ENCODE peak calls at places on chromosomes 16 and 17, in four cellular contexts. P is mucosa of descending colon, Z is A549, J is AG09319. M is an unnamed sample.

GRCh38 chr17:27490391-27490790 is 34.1 kb downstream of the KSR1 start:
- DNase-seq in Z (no peak), P (no peak), J (no peak), M (no peak)

GRCh38 chr17:41417576-41418015 is 6.8 kb downstream of the KRT37 start:
- DNase-seq in Z (no peak), J (no peak), P (no peak), M (peak)

GRCh38 chr16:55144656-55145055 is 179.3 kb upstream of the IRX6 start:
- DNase-seq in Z (no peak), J (no peak), P (no peak), M (no peak)

GRCh38 chr17:19244357-19244756 is 7.2 kb downstream of the EPN2 start:
- DNase-seq in J (no peak), Z (no peak), P (no peak), M (no peak)

GRCh38 chr17:39684369-39685043 is 3.4 kb downstream of the PGAP3 start:
- DNase-seq in P (peak), J (no peak), Z (no peak), M (peak)

GRCh38 chr17:18261146-18261515 is 669 bp downstream of the MIEF2 start:
- DNase-seq in P (peak), J (no peak), Z (peak), M (peak)

GRCh38 chr17:47925677-47925987 is 15.7 kb upstream of the PNPO start:
- DNase-seq in P (no peak), Z (no peak), J (no peak), M (no peak)

GRCh38 chr17:20072692-20072992 is 63.5 kb downstream of the SPECC1 start:
- DNase-seq in J (no peak), P (no peak), Z (no peak), M (no peak)

GRCh38 chr17:49106366-49107210 is 26.0 kb upstream of the B4GALNT2 start:
- DNase-seq in J (no peak), P (no peak), Z (peak), M (no peak)

GRCh38 chr16:49352923-49353322 is 20.7 kb upstream of the C16orf78 start:
- DNase-seq in P (no peak), J (no peak), Z (peak), M (peak)

GRCh38 chr17:18921485-18921884 is 30.5 kb upstream of the SLC5A10 start:
- DNase-seq in P (no peak), J (no peak), Z (no peak), M (no peak)

GRCh38 chr16:55470533-55471371 is 8.2 kb upstream of the MMP2 start:
- DNase-seq in J (no peak), P (no peak), Z (no peak), M (peak)

GRCh38 chr17:55709984-55710383 is 12.7 kb downstream of the TMEM100 start:
- DNase-seq in J (no peak), Z (no peak), P (no peak), M (no peak)

GRCh38 chr17:10063730-10064221 is 134.6 kb downstream of the GAS7 start:
- DNase-seq in P (peak), J (no peak), Z (no peak), M (no peak)

DNA sequence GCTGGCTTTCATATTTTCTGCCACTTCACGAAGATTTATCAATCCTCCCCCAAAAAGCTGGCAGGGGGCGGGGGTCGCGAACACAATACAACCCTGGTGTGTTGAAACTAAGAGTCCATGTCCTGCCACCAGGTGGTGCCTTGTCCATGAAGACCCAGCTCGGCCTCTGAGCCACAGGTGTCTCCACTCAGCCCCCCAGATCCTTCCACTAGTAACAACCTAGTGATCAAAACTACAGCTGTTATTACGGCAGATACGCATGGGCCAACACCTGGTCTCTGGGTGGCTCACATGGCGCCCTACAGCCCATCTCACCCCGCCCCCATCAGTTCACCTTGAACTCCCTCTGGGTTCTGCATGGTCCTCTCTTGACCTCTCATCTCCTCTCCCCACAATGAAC is 27.7 kb downstream of the USP7 start:
- DNase-seq in P (no peak), J (no peak), Z (peak), M (peak)
- TF ChIP-seq CTCF in P (no peak), J (peak), Z (no peak), M (no peak)

DNA sequence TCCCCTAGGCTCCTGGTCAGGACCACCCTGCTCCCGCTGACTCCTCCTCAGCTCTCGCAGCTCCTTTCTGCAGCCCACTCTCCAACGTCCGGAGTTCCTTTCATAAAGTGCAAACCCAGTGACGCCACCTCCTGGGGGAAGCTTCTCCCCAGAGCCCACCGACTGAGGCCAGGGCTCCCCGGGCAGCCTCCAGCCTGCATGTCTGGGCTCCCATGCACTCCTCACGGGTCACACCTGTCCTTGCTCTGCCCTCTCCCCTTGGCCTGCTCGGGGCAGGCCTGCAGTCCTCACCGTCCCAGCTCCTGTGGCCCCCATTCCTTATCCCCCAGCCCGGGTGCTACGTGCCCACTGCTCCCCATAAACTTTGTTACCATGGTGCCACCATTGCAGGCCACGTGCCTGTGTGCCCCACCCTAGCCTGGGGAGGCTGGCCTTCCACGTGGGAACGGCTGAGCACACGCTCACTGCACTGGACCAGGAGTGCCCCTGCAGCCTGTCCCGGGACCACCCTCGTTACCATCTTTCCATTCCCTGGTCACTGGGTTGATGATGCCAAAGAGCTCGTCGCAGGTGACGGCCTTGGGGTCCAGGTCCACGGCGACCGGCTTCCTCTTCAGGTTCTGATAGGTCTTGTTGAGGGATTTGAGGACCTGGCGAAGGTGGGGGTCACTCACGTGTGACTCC is 84.9 kb downstream of the DNAH17 start:
- DNase-seq in Z (no peak), J (no peak), P (no peak), M (no peak)
- TF ChIP-seq CTCF in Z (no peak), J (no peak), P (no peak), M (no peak)

GRCh38 chr17:6145946-6146345 is 75.8 kb downstream of the WSCD1 start:
- DNase-seq in P (no peak), Z (no peak), J (no peak), M (no peak)
- TF ChIP-seq CTCF in P (no peak), Z (no peak), J (no peak), M (no peak)

DNA sequence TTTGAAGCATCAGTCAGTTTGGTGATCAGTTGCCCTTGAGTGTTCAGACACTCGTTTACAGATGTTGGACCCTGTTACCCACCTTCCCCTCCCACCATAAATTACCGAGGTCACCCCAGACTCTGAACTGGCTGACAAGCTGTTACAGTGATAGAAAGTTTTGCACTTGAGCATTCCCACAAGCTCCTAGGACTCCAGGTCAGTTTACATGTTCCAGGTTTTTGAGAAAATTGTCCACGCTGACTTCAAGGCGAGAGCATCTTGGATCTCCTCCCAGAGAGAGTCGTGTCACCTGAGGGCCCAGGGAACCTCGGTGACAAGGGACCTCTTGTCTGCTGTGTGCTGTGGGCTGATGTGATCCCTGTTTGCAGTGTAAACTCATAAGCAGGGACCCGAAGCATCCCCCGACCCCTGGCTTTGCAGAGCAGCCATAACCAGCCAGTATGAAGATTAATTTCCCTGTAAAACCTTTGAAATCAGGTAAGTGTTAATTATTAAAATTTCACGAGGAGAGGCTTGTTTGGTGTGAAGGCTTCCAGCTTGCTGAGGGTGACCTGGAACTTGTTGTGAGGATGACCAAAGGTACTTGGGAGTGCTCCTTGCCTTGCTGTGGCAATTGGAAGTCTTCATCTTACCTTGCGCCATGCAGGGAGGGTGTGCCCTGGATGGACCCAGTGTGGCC is 91.2 kb downstream of the CMIP start:
- DNase-seq in P (no peak), J (no peak), Z (no peak), M (no peak)
- TF ChIP-seq CTCF in P (no peak), J (no peak), Z (no peak), M (no peak)

DNA sequence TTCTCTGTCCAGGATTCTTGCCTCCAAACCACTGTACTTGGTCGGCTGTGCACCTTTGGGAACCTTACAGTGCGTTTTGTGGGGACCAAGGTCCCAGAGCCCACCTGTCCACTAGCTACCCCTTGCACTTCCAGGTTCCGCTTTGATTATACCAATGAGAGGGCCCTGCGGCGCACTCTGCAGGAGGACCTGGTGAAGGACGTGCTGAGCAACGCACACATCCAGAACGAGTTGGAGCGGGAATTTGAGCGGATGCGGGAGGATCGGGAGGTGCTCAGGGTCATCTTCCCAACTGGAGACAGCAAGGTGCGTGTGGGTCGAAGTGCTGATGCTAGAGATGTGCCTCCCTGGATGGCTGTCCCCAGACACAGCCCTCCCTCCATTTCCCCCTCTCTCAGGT is 18.8 kb downstream of the POLR2A start:
- DNase-seq in Z (peak), P (no peak), J (no peak), M (no peak)
- TF ChIP-seq CTCF in Z (peak), P (no peak), J (no peak), M (no peak)

GRCh38 chr17:65633146-65633881 is 71.9 kb upstream of the AXIN2 start:
- DNase-seq in J (no peak), Z (no peak), P (no peak), M (no peak)
- TF ChIP-seq CTCF in J (no peak), Z (no peak), P (no peak), M (no peak)

DNA sequence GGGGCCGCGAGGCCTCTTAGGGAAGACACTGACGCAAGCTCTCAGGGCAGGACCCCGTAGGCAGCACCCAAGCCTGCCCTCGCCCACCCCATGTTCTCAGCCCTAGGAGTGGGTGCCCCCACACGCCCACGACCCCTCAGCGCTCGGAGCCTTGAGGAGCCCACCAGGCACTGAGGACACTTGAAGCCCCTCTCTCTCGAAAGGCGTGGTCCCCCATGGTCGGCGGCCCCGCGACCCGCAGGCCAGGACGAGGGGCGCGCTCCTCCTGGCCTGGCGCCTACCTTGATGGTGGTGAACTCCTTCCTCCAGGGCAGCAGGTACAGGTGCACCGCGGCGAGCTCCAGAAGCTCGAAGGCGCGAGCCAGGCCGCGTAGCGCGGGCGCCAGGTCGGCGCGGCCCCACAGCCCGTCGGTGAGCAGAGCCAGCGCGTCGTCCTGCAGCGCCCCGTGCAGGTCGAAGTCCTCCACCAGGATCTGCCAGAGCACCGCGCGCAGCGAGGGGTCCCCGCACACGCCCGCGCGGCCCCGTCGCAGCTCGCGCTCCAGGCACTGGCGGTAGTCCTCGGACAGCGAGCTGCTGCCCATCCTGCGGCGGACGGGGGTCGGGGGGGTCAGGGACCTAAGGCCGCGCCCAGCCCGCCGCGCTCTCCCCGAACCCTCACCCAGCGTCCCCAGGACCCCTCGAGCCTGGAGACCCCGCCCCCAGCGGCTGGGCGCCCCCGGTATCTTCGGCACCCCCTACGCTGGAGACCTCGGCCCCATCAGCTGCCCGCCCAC is 668 bp downstream of the SPATA2L start:
- DNase-seq in Z (peak), P (peak), J (no peak), M (peak)
- TF ChIP-seq CTCF in Z (no peak), P (no peak), J (no peak), M (no peak)

DNA sequence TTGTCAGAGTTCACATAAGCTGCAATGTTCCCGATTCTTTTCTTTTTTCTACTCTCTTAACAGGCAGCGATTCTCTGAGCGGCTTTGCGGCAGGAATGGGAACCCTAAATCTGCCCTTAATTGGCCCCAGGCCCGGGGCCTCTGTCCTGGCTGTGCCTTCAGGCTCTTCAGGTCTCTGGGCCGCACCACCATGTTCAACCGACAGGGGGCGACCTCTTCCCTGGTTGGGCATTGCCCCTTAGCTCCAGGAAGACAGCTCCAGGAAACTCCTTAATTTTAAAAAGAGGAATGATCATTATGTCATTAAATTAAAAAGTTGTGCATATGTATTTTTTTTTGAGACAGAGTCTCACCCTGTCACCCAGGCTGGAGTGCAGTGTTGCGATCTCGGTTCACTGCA is 20.3 kb downstream of the CACNG5 start:
- DNase-seq in Z (no peak), P (no peak), J (no peak), M (peak)
- TF ChIP-seq CTCF in Z (peak), P (no peak), J (peak), M (peak)

M was measured in Calu3.